ENCODE peak calls at places on chromosomes 3 and 15, in nine cellular contexts. One of them, this sample, is unnamed. For H4K20me1, the result is how much of the 10 kb centered on the place peaks cover.

GRCh38 chr3:49471856-49472495 is 1.9 kb downstream of the DAG1 start:
- DNase-seq in HepG2: no peak
- DNase-seq in GM23248: no peak
- DNase-seq in fibroblast of lung: peak
- DNase-seq in HCT116: no peak
- DNase-seq in GM12878: no peak
- DNase-seq in hepatocyte: no peak
- DNase-seq in neural progenitor cell: no peak
- DNase-seq in DND-41: no peak
- DNase-seq in this sample: no peak

GRCh38 chr3:110901536-110901935 is 170.1 kb upstream of the NECTIN3 start:
- DNase-seq in HepG2: no peak
- DNase-seq in GM23248: no peak
- DNase-seq in fibroblast of lung: no peak
- DNase-seq in HCT116: no peak
- DNase-seq in GM12878: no peak
- DNase-seq in hepatocyte: no peak
- DNase-seq in neural progenitor cell: no peak
- DNase-seq in DND-41: no peak
- DNase-seq in this sample: no peak

GRCh38 chr3:105444725-105445124 is 78.0 kb downstream of the ALCAM start:
- DNase-seq in HepG2: no peak
- DNase-seq in GM23248: peak
- DNase-seq in fibroblast of lung: peak
- DNase-seq in HCT116: no peak
- DNase-seq in GM12878: no peak
- DNase-seq in hepatocyte: no peak
- DNase-seq in neural progenitor cell: no peak
- DNase-seq in DND-41: no peak
- DNase-seq in this sample: peak

GRCh38 chr3:12194209-12194608 is 35.5 kb upstream of the TIMP4 start:
- DNase-seq in HepG2: no peak
- DNase-seq in GM23248: peak
- DNase-seq in fibroblast of lung: peak
- DNase-seq in HCT116: peak
- DNase-seq in GM12878: peak
- DNase-seq in hepatocyte: peak
- DNase-seq in neural progenitor cell: no peak
- DNase-seq in DND-41: no peak
- DNase-seq in this sample: peak

GRCh38 chr3:134079111-134079531 is 49.4 kb upstream of the SLCO2A1 start:
- DNase-seq in HepG2: peak
- DNase-seq in GM23248: peak
- DNase-seq in fibroblast of lung: no peak
- DNase-seq in HCT116: no peak
- DNase-seq in GM12878: no peak
- DNase-seq in hepatocyte: no peak
- DNase-seq in neural progenitor cell: no peak
- DNase-seq in DND-41: no peak
- DNase-seq in this sample: no peak

GRCh38 chr15:91517491-91518200 is 335.9 kb upstream of the SLCO3A1 start:
- DNase-seq in HepG2: no peak
- DNase-seq in GM23248: peak
- DNase-seq in fibroblast of lung: peak
- DNase-seq in HCT116: no peak
- DNase-seq in GM12878: no peak
- DNase-seq in hepatocyte: no peak
- DNase-seq in neural progenitor cell: no peak
- DNase-seq in DND-41: no peak
- DNase-seq in this sample: peak

GRCh38 chr3:133277813-133278212 is 122.0 kb upstream of the BFSP2 start:
- DNase-seq in HepG2: no peak
- DNase-seq in GM23248: peak
- DNase-seq in fibroblast of lung: peak
- DNase-seq in HCT116: no peak
- DNase-seq in GM12878: no peak
- DNase-seq in hepatocyte: no peak
- DNase-seq in neural progenitor cell: no peak
- DNase-seq in DND-41: no peak
- DNase-seq in this sample: peak

GRCh38 chr15:52421029-52421428 is 107.7 kb downstream of the MYO5A start:
- DNase-seq in HepG2: no peak
- DNase-seq in GM23248: no peak
- DNase-seq in fibroblast of lung: no peak
- DNase-seq in HCT116: no peak
- DNase-seq in GM12878: no peak
- DNase-seq in hepatocyte: no peak
- DNase-seq in neural progenitor cell: no peak
- DNase-seq in DND-41: no peak
- DNase-seq in this sample: no peak

DNA sequence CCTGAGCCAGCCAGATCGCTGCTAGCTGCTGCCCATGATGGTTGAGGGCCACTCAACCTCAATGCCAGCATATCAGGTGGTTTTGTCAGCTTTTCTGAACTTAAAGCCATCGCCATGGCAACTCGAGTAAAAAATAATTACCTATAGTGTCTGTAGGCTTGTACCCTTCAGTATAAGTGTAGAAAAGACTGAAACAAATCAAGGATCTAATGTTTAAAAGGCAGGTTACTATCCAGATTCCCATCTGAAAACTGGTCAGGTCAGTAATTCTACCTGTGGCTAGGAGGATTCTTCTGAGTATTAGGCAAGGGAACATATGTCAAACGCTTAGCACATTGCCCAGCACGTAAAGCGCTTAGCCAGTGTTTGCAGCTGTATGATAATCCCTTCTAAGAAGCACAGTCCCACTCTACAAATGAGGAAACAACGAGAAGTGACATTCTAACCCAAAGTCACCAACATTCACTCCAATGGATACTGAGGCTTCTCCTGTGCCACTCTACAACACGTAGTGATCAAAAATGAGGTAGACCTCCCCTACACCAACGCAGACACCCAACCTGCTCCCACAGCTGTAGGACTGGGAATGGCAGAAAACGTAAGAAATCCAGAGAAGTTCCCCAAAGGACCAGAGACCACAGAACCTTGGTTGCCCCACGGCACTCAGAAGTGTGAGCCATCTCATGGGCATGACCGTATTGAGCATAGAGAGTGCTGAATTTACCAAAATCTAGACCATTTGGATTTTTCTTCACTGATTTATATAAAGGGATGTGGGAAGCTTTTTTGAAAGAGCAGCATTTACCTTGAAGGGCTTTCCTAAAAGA is 55.3 kb downstream of the SLTM start:
- DNase-seq in HepG2: no peak
- DNase-seq in GM23248: no peak
- DNase-seq in fibroblast of lung: no peak
- DNase-seq in HCT116: no peak
- DNase-seq in GM12878: no peak
- DNase-seq in hepatocyte: no peak
- DNase-seq in neural progenitor cell: no peak
- DNase-seq in DND-41: no peak
- DNase-seq in this sample: no peak
- TF ChIP-seq EZH2 in HepG2: no peak
- TF ChIP-seq EZH2 in GM23248: no peak
- TF ChIP-seq EZH2 in fibroblast of lung: no peak
- TF ChIP-seq EZH2 in HCT116: no peak
- TF ChIP-seq EZH2 in GM12878: no peak
- TF ChIP-seq EZH2 in hepatocyte: no peak
- TF ChIP-seq EZH2 in neural progenitor cell: no peak
- TF ChIP-seq EZH2 in DND-41: no peak
- TF ChIP-seq EZH2 in this sample: no peak

DNA sequence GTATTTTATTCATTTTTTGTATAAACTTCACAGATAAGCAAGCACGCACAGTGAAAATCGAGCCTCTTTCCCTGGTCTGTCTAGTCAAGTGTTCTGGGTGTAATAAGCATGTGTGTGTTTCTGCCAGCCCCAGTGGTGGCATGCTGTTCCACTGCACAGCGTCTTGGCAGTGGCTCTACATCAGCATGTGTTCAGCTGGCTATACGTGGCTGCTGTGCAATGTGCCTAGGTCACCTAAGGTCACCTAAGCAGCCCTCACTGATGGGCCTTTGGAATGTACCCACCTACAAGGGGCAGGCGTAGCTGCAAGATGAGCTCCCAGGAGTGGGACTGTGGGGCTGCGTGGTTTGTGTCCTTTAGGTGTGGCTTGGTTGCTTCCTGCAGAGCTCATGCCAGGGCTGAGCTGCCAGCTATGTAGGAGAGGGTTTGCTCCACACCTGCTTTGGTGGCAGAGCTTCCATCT is 4.9 kb downstream of the LIMD1 start:
- DNase-seq in HepG2: no peak
- DNase-seq in GM23248: no peak
- DNase-seq in fibroblast of lung: no peak
- DNase-seq in HCT116: no peak
- DNase-seq in GM12878: no peak
- DNase-seq in hepatocyte: no peak
- DNase-seq in neural progenitor cell: no peak
- DNase-seq in DND-41: peak
- DNase-seq in this sample: no peak
- H4K20me1 ChIP-seq in HepG2: under half
- H4K20me1 ChIP-seq in GM23248: under half
- H4K20me1 ChIP-seq in fibroblast of lung: under half
- H4K20me1 ChIP-seq in HCT116: under half
- H4K20me1 ChIP-seq in GM12878: under half
- H4K20me1 ChIP-seq in hepatocyte: under half
- H4K20me1 ChIP-seq in neural progenitor cell: under half
- H4K20me1 ChIP-seq in DND-41: half or more
- H4K20me1 ChIP-seq in this sample: half or more

GRCh38 chr3:185060655-185061054 is 92.2 kb downstream of the C3orf70 start:
- DNase-seq in HepG2: no peak
- DNase-seq in GM23248: no peak
- DNase-seq in fibroblast of lung: no peak
- DNase-seq in HCT116: no peak
- DNase-seq in GM12878: no peak
- DNase-seq in hepatocyte: no peak
- DNase-seq in neural progenitor cell: no peak
- DNase-seq in DND-41: no peak
- DNase-seq in this sample: no peak
- H3K4me3 ChIP-seq in HepG2: no peak
- H3K4me3 ChIP-seq in GM23248: no peak
- H3K4me3 ChIP-seq in fibroblast of lung: no peak
- H3K4me3 ChIP-seq in HCT116: no peak
- H3K4me3 ChIP-seq in GM12878: no peak
- H3K4me3 ChIP-seq in hepatocyte: no peak
- H3K4me3 ChIP-seq in neural progenitor cell: no peak
- H3K4me3 ChIP-seq in DND-41: no peak
- H3K4me3 ChIP-seq in this sample: no peak

DNA sequence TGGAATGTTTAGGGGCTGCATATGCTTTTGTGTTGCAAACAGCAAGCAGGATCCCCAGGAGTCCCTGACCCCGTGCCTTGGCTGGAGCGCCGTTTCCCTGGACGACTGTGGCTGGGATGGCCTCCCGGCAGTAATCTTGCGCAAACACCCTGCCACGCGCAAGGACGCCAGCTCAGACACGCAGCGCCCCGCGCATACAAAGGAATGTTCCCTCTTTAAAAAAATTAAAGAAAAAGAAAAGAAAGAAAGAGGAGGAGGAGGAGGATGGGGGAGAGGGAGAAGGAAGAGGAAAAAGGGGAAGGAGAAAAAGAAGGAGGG is 28.2 kb downstream of the ZIC4 start:
- DNase-seq in HepG2: no peak
- DNase-seq in GM23248: peak
- DNase-seq in fibroblast of lung: no peak
- DNase-seq in HCT116: no peak
- DNase-seq in GM12878: no peak
- DNase-seq in hepatocyte: no peak
- DNase-seq in neural progenitor cell: peak
- DNase-seq in DND-41: no peak
- DNase-seq in this sample: no peak
- TF ChIP-seq EZH2 in HepG2: no peak
- TF ChIP-seq EZH2 in GM23248: no peak
- TF ChIP-seq EZH2 in fibroblast of lung: no peak
- TF ChIP-seq EZH2 in HCT116: no peak
- TF ChIP-seq EZH2 in GM12878: no peak
- TF ChIP-seq EZH2 in hepatocyte: peak
- TF ChIP-seq EZH2 in neural progenitor cell: peak
- TF ChIP-seq EZH2 in DND-41: no peak
- TF ChIP-seq EZH2 in this sample: peak

GRCh38 chr3:139380575-139380974 is 8.9 kb downstream of the COPB2 start:
- DNase-seq in HepG2: no peak
- DNase-seq in GM23248: no peak
- DNase-seq in fibroblast of lung: no peak
- DNase-seq in HCT116: no peak
- DNase-seq in GM12878: no peak
- DNase-seq in hepatocyte: no peak
- DNase-seq in neural progenitor cell: no peak
- DNase-seq in DND-41: no peak
- DNase-seq in this sample: no peak
- H4K20me1 ChIP-seq in HepG2: under half
- H4K20me1 ChIP-seq in GM23248: under half
- H4K20me1 ChIP-seq in fibroblast of lung: under half
- H4K20me1 ChIP-seq in HCT116: under half
- H4K20me1 ChIP-seq in GM12878: under half
- H4K20me1 ChIP-seq in hepatocyte: half or more
- H4K20me1 ChIP-seq in neural progenitor cell: under half
- H4K20me1 ChIP-seq in DND-41: under half
- H4K20me1 ChIP-seq in this sample: half or more

DNA sequence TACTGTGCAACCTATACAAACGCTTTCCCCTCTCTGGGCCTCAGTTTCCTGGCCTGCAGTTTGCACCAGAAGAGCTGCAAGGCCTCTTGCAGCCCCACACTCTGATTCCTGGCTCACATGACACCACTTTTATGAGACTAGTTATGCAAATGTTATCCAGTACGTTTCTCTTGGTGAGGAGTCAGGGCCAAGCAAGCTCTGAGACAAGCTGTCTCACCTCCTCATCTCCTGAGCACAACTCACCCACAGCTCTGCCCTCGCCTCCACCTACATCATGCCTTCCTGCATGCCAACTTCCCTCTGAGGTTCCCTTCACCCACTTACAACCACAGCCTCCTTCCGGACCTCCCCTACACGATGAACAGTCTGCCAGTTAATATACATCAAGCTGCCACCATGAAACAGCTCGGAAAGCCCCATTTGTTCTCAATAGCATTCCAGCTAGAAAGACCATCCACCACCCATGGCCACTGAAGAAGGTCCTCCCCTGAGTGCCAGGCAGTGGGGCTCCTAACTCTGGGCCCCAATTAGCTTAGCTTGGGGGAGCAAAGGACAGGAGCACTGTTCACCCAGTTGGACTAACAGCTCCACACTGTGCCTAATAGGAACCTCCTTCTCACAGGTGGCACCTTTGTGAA is 25.0 kb downstream of the CRYGS start:
- DNase-seq in HepG2: no peak
- DNase-seq in GM23248: no peak
- DNase-seq in fibroblast of lung: no peak
- DNase-seq in HCT116: no peak
- DNase-seq in GM12878: peak
- DNase-seq in hepatocyte: no peak
- DNase-seq in neural progenitor cell: no peak
- DNase-seq in DND-41: peak
- DNase-seq in this sample: no peak
- H3K4me3 ChIP-seq in HepG2: no peak
- H3K4me3 ChIP-seq in GM23248: no peak
- H3K4me3 ChIP-seq in fibroblast of lung: no peak
- H3K4me3 ChIP-seq in HCT116: no peak
- H3K4me3 ChIP-seq in GM12878: no peak
- H3K4me3 ChIP-seq in hepatocyte: no peak
- H3K4me3 ChIP-seq in neural progenitor cell: no peak
- H3K4me3 ChIP-seq in DND-41: no peak
- H3K4me3 ChIP-seq in this sample: no peak

This sample was measured in astrocyte.